ENCODE peak calls at places on chromosomes 5 and 9, in ten cellular contexts. One of them, this sample, is unnamed.

GRCh38 chr5:153551537-153552079 is 61.1 kb downstream of the GRIA1 start:
- DNase-seq in H1: peak; percentile 36
- DNase-seq in adipocyte: peak; percentile 89
- DNase-seq in BE2C: no peak
- DNase-seq in ovary: no peak
- DNase-seq in small intestine: no peak
- DNase-seq in gastrocnemius medialis: no peak
- DNase-seq in iPS DF 6.9: peak; percentile 16
- DNase-seq in HCT116: peak; percentile 48
- DNase-seq in body of pancreas: no peak
- DNase-seq in this sample: no peak

GRCh38 chr9:87771251-87772006 is 45.5 kb downstream of the CTSL start:
- DNase-seq in H1: peak; percentile 44
- DNase-seq in adipocyte: no peak
- DNase-seq in BE2C: peak; percentile 48
- DNase-seq in ovary: no peak
- DNase-seq in small intestine: no peak
- DNase-seq in gastrocnemius medialis: no peak
- DNase-seq in iPS DF 6.9: no peak
- DNase-seq in HCT116: no peak
- DNase-seq in body of pancreas: no peak
- DNase-seq in this sample: no peak

GRCh38 chr5:150214289-150214688 is 24.4 kb downstream of the SLC6A7 start:
- DNase-seq in H1: no peak
- DNase-seq in adipocyte: peak; percentile 46
- DNase-seq in BE2C: no peak
- DNase-seq in ovary: no peak
- DNase-seq in small intestine: no peak
- DNase-seq in gastrocnemius medialis: no peak
- DNase-seq in iPS DF 6.9: no peak
- DNase-seq in HCT116: no peak
- DNase-seq in body of pancreas: no peak
- DNase-seq in this sample: no peak

GRCh38 chr5:149759563-149759962 is 29.5 kb downstream of the PPARGC1B start:
- DNase-seq in H1: no peak
- DNase-seq in adipocyte: no peak
- DNase-seq in BE2C: no peak
- DNase-seq in ovary: no peak
- DNase-seq in small intestine: no peak
- DNase-seq in gastrocnemius medialis: no peak
- DNase-seq in iPS DF 6.9: no peak
- DNase-seq in HCT116: no peak
- DNase-seq in body of pancreas: no peak
- DNase-seq in this sample: no peak

GRCh38 chr5:6633469-6634326 is 458 bp downstream of the SRD5A1 start:
- DNase-seq in H1: no peak
- DNase-seq in adipocyte: peak; percentile 73
- DNase-seq in BE2C: peak; percentile 65
- DNase-seq in ovary: no peak
- DNase-seq in small intestine: peak; percentile 18
- DNase-seq in gastrocnemius medialis: no peak
- DNase-seq in iPS DF 6.9: no peak
- DNase-seq in HCT116: no peak
- DNase-seq in body of pancreas: no peak
- DNase-seq in this sample: peak; percentile 45

GRCh38 chr9:93603011-93603410 is 26.6 kb downstream of the PHF2 start:
- DNase-seq in H1: no peak
- DNase-seq in adipocyte: no peak
- DNase-seq in BE2C: no peak
- DNase-seq in ovary: no peak
- DNase-seq in small intestine: no peak
- DNase-seq in gastrocnemius medialis: no peak
- DNase-seq in iPS DF 6.9: no peak
- DNase-seq in HCT116: no peak
- DNase-seq in body of pancreas: no peak
- DNase-seq in this sample: no peak

GRCh38 chr5:61409568-61409967 is 77.5 kb downstream of the ZSWIM6 start:
- DNase-seq in H1: no peak
- DNase-seq in adipocyte: peak; percentile 78
- DNase-seq in BE2C: no peak
- DNase-seq in ovary: no peak
- DNase-seq in small intestine: peak; percentile 21
- DNase-seq in gastrocnemius medialis: no peak
- DNase-seq in iPS DF 6.9: no peak
- DNase-seq in HCT116: peak; percentile 79
- DNase-seq in body of pancreas: no peak
- DNase-seq in this sample: peak; percentile 34

GRCh38 chr9:79542735-79543504 is 28.8 kb upstream of the TLE4 start:
- DNase-seq in H1: no peak
- DNase-seq in adipocyte: no peak
- DNase-seq in BE2C: no peak
- DNase-seq in ovary: no peak
- DNase-seq in small intestine: no peak
- DNase-seq in gastrocnemius medialis: no peak
- DNase-seq in iPS DF 6.9: no peak
- DNase-seq in HCT116: no peak
- DNase-seq in body of pancreas: no peak
- DNase-seq in this sample: no peak

GRCh38 chr9:134625361-134626140 is 16.1 kb upstream of the COL5A1 start:
- DNase-seq in H1: no peak
- DNase-seq in adipocyte: peak; percentile 45
- DNase-seq in BE2C: peak; percentile 3
- DNase-seq in ovary: peak; percentile 1
- DNase-seq in small intestine: no peak
- DNase-seq in gastrocnemius medialis: no peak
- DNase-seq in iPS DF 6.9: no peak
- DNase-seq in HCT116: no peak
- DNase-seq in body of pancreas: no peak
- DNase-seq in this sample: no peak

GRCh38 chr5:57932761-57933160 is 450.1 kb upstream of the ACTBL2 start:
- DNase-seq in H1: no peak
- DNase-seq in adipocyte: no peak
- DNase-seq in BE2C: no peak
- DNase-seq in ovary: no peak
- DNase-seq in small intestine: no peak
- DNase-seq in gastrocnemius medialis: no peak
- DNase-seq in iPS DF 6.9: no peak
- DNase-seq in HCT116: no peak
- DNase-seq in body of pancreas: no peak
- DNase-seq in this sample: no peak

GRCh38 chr5:123209163-123210013 is 120.3 kb downstream of the PRDM6 start:
- DNase-seq in H1: no peak
- DNase-seq in adipocyte: peak; percentile 72
- DNase-seq in BE2C: no peak
- DNase-seq in ovary: no peak
- DNase-seq in small intestine: peak; percentile 4
- DNase-seq in gastrocnemius medialis: no peak
- DNase-seq in iPS DF 6.9: no peak
- DNase-seq in HCT116: peak; percentile 48
- DNase-seq in body of pancreas: no peak
- DNase-seq in this sample: no peak

GRCh38 chr5:20276061-20276958 is 288.3 kb upstream of the CDH18 start:
- DNase-seq in H1: no peak
- DNase-seq in adipocyte: peak; percentile 49
- DNase-seq in BE2C: no peak
- DNase-seq in ovary: no peak
- DNase-seq in small intestine: no peak
- DNase-seq in gastrocnemius medialis: no peak
- DNase-seq in iPS DF 6.9: peak; percentile 1
- DNase-seq in HCT116: no peak
- DNase-seq in body of pancreas: no peak
- DNase-seq in this sample: no peak

GRCh38 chr9:119487118-119487827 is 118.0 kb upstream of the BRINP1 start:
- DNase-seq in H1: no peak
- DNase-seq in adipocyte: no peak
- DNase-seq in BE2C: no peak
- DNase-seq in ovary: no peak
- DNase-seq in small intestine: no peak
- DNase-seq in gastrocnemius medialis: no peak
- DNase-seq in iPS DF 6.9: no peak
- DNase-seq in HCT116: no peak
- DNase-seq in body of pancreas: no peak
- DNase-seq in this sample: no peak

DNA sequence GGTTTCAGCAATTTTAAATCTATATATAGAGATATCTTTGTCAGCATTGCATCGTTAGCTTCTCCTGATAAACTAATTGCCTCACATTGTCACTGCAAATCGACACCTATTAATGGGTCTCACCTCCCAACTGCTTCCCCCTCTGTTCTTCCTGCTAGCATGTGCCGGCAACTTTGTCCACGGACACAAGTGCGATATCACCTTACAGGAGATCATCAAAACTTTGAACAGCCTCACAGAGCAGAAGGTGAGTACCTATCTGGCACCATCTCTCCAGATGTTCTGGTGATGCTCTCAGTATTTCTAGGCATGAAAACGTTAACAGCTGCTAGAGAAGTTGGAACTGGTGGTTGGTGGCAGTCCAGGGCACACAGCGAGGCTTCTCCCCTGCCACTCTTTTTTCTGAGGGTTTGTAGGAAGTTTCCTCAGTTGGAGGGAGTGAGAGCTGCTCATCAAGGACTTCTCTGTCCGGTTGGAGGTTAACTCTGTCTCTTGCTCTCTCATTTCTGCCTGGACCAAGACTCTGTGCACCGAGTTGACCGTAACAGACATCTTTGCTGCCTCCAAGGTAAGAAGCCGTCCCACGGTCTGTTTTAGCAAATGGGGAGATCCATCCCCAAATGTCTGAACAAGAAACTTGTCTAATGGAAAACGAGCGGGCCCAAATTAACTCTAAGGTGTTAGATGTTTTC is at the start of gene IL4:
- DNase-seq in H1: no peak
- DNase-seq in adipocyte: no peak
- DNase-seq in BE2C: no peak
- DNase-seq in ovary: no peak
- DNase-seq in small intestine: no peak
- DNase-seq in gastrocnemius medialis: no peak
- DNase-seq in iPS DF 6.9: no peak
- DNase-seq in HCT116: no peak
- DNase-seq in body of pancreas: no peak
- DNase-seq in this sample: no peak
- H3K4me3 ChIP-seq in H1: no peak within 1 kb of the TSS
- H3K4me3 ChIP-seq in adipocyte: peak within 1 kb of the TSS; percentile 72
- H3K4me3 ChIP-seq in BE2C: no peak within 1 kb of the TSS
- H3K4me3 ChIP-seq in ovary: no peak within 1 kb of the TSS
- H3K4me3 ChIP-seq in small intestine: no peak within 1 kb of the TSS
- H3K4me3 ChIP-seq in gastrocnemius medialis: no peak within 1 kb of the TSS
- H3K4me3 ChIP-seq in iPS DF 6.9: no peak within 1 kb of the TSS
- H3K4me3 ChIP-seq in HCT116: peak within 1 kb of the TSS; percentile 1
- H3K4me3 ChIP-seq in body of pancreas: no peak within 1 kb of the TSS
- H3K4me3 ChIP-seq in this sample: no peak within 1 kb of the TSS

DNA sequence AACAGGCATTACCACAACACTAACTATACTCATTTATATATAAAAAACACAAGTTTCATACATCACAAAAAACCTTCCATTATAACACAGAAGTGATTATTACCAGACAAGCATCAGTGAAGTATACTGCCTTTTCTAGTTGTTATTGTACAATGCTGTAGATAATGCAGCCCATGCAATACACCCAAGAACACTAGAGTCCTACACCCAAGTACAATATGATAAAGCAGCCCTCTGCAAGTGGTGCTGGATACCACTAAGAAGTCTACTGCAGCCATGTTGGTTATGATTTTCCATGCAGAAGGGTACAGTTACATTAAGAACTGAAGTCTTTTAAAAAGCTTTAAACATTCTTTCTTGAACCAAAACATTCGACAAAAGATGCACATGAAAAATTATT is 10.3 kb downstream of the ZFAND5 start:
- DNase-seq in H1: no peak
- DNase-seq in adipocyte: no peak
- DNase-seq in BE2C: no peak
- DNase-seq in ovary: no peak
- DNase-seq in small intestine: no peak
- DNase-seq in gastrocnemius medialis: no peak
- DNase-seq in iPS DF 6.9: no peak
- DNase-seq in HCT116: no peak
- DNase-seq in body of pancreas: no peak
- DNase-seq in this sample: no peak
- H3K36me3 ChIP-seq in H1: peaks cover 41% of the 10 kb centered on the region
- H3K36me3 ChIP-seq in adipocyte: peaks cover 70% of the 10 kb centered on the region
- H3K36me3 ChIP-seq in BE2C: peaks cover 72% of the 10 kb centered on the region
- H3K36me3 ChIP-seq in ovary: no peaks in the 10 kb centered on the region
- H3K36me3 ChIP-seq in small intestine: peaks cover 16% of the 10 kb centered on the region
- H3K36me3 ChIP-seq in gastrocnemius medialis: peaks cover 18% of the 10 kb centered on the region
- H3K36me3 ChIP-seq in iPS DF 6.9: peaks cover 13% of the 10 kb centered on the region
- H3K36me3 ChIP-seq in HCT116: peaks cover 50% of the 10 kb centered on the region
- H3K36me3 ChIP-seq in body of pancreas: peaks cover 19% of the 10 kb centered on the region
- H3K36me3 ChIP-seq in this sample: peaks cover 63% of the 10 kb centered on the region

GRCh38 chr5:157167219-157167621 is 1.2 kb upstream of the GARIN3 start:
- DNase-seq in H1: no peak
- DNase-seq in adipocyte: peak; percentile 31
- DNase-seq in BE2C: no peak
- DNase-seq in ovary: no peak
- DNase-seq in small intestine: no peak
- DNase-seq in gastrocnemius medialis: no peak
- DNase-seq in iPS DF 6.9: no peak
- DNase-seq in HCT116: no peak
- DNase-seq in body of pancreas: no peak
- DNase-seq in this sample: no peak
- H3K4me1 ChIP-seq in H1: no peaks in the 10 kb centered on the region
- H3K4me1 ChIP-seq in adipocyte: no peaks in the 10 kb centered on the region
- H3K4me1 ChIP-seq in BE2C: no peaks in the 10 kb centered on the region
- H3K4me1 ChIP-seq in ovary: no peaks in the 10 kb centered on the region
- H3K4me1 ChIP-seq in small intestine: no peaks in the 10 kb centered on the region
- H3K4me1 ChIP-seq in gastrocnemius medialis: no peaks in the 10 kb centered on the region
- H3K4me1 ChIP-seq in iPS DF 6.9: no peaks in the 10 kb centered on the region
- H3K4me1 ChIP-seq in HCT116: no peaks in the 10 kb centered on the region
- H3K4me1 ChIP-seq in body of pancreas: no peaks in the 10 kb centered on the region
- H3K4me1 ChIP-seq in this sample: no peaks in the 10 kb centered on the region

GRCh38 chr9:127223266-127223665 is 41.3 kb upstream of the GARNL3 start:
- DNase-seq in H1: no peak
- DNase-seq in adipocyte: no peak
- DNase-seq in BE2C: no peak
- DNase-seq in ovary: no peak
- DNase-seq in small intestine: no peak
- DNase-seq in gastrocnemius medialis: no peak
- DNase-seq in iPS DF 6.9: no peak
- DNase-seq in HCT116: no peak
- DNase-seq in body of pancreas: no peak
- DNase-seq in this sample: no peak

GRCh38 chr9:127222388-127223095 is 42.0 kb upstream of the GARNL3 start:
- DNase-seq in H1: no peak
- DNase-seq in adipocyte: no peak
- DNase-seq in BE2C: no peak
- DNase-seq in ovary: no peak
- DNase-seq in small intestine: no peak
- DNase-seq in gastrocnemius medialis: no peak
- DNase-seq in iPS DF 6.9: no peak
- DNase-seq in HCT116: no peak
- DNase-seq in body of pancreas: no peak
- DNase-seq in this sample: no peak

GRCh38 chr9:127224178-127224882 is 40.2 kb upstream of the GARNL3 start:
- DNase-seq in H1: peak; percentile 94
- DNase-seq in adipocyte: peak; percentile 83
- DNase-seq in BE2C: peak; percentile 98
- DNase-seq in ovary: peak; percentile 97
- DNase-seq in small intestine: peak; percentile 90
- DNase-seq in gastrocnemius medialis: peak; percentile 88
- DNase-seq in iPS DF 6.9: peak; percentile 74
- DNase-seq in HCT116: peak; percentile 85
- DNase-seq in body of pancreas: peak; percentile 94
- DNase-seq in this sample: peak; percentile 98

GRCh38 chr9:127224883-127225739 is 39.5 kb upstream of the GARNL3 start:
- DNase-seq in H1: no peak
- DNase-seq in adipocyte: peak; percentile 99
- DNase-seq in BE2C: peak; percentile 99
- DNase-seq in ovary: peak; percentile 98
- DNase-seq in small intestine: peak; percentile 93
- DNase-seq in gastrocnemius medialis: peak; percentile 95
- DNase-seq in iPS DF 6.9: no peak
- DNase-seq in HCT116: peak; percentile 63
- DNase-seq in body of pancreas: peak; percentile 99
- DNase-seq in this sample: peak; percentile 91

GRCh38 chr9:127223810-127224177 is 40.8 kb upstream of the GARNL3 start:
- DNase-seq in H1: no peak
- DNase-seq in adipocyte: no peak
- DNase-seq in BE2C: no peak
- DNase-seq in ovary: peak; percentile 30
- DNase-seq in small intestine: peak; percentile 8
- DNase-seq in gastrocnemius medialis: no peak
- DNase-seq in iPS DF 6.9: no peak
- DNase-seq in HCT116: no peak
- DNase-seq in body of pancreas: peak; percentile 22
- DNase-seq in this sample: peak; percentile 46
- H3K4me3 ChIP-seq in H1: peak overlapping the region; percentile 80
- H3K4me3 ChIP-seq in adipocyte: no peak overlapping the region
- H3K4me3 ChIP-seq in BE2C: no peak overlapping the region
- H3K4me3 ChIP-seq in ovary: peak overlapping the region; percentile 48
- H3K4me3 ChIP-seq in small intestine: peak overlapping the region; percentile 57
- H3K4me3 ChIP-seq in gastrocnemius medialis: peak overlapping the region; percentile 72
- H3K4me3 ChIP-seq in iPS DF 6.9: peak overlapping the region; percentile 46
- H3K4me3 ChIP-seq in HCT116: peak overlapping the region; percentile 56
- H3K4me3 ChIP-seq in body of pancreas: no peak overlapping the region
- H3K4me3 ChIP-seq in this sample: peak overlapping the region; percentile 45

This sample was measured in HAP-1.